ENCODE peak calls at places on chromosomes 12 and 14, in five cellular contexts. H, I, J, D and Z are unnamed samples.

GRCh38 chr12:55847033-55847432 is 4.3 kb upstream of the MMP19 start:
- DNase-seq in H (no peak), I (no peak), J (no peak), D (no peak), Z (no peak)

GRCh38 chr12:52575948-52576347 is 2.3 kb upstream of the KRT74 start:
- DNase-seq in H (no peak), I (no peak), J (no peak), D (no peak), Z (no peak)

GRCh38 chr12:3752096-3752709 is 706 bp downstream of the CRACR2A start:
- DNase-seq in H (no peak), I (peak), J (peak), D (no peak), Z (peak)

GRCh38 chr12:95462551-95462950 is 11.4 kb upstream of the METAP2 start:
- DNase-seq in H (no peak), I (no peak), J (no peak), D (no peak), Z (no peak)

GRCh38 chr12:30164937-30165336 is 381.2 kb upstream of the TMTC1 start:
- DNase-seq in H (no peak), I (no peak), J (no peak), D (peak), Z (no peak)

GRCh38 chr12:130202201-130202600 is 39.9 kb downstream of the FZD10 start:
- DNase-seq in H (no peak), I (no peak), J (no peak), D (no peak), Z (no peak)

GRCh38 chr14:24885410-24885913 is 164.5 kb downstream of the STXBP6 start:
- DNase-seq in H (no peak), I (no peak), J (no peak), D (no peak), Z (peak)

GRCh38 chr12:10190558-10191388 is 11.9 kb downstream of the TMEM52B start:
- DNase-seq in H (peak), I (peak), J (no peak), D (peak), Z (peak)

GRCh38 chr12:62785941-62786559 is 148.9 kb downstream of the PPM1H start:
- DNase-seq in H (peak), I (no peak), J (no peak), D (no peak), Z (no peak)

GRCh38 chr12:98653866-98654493 is 8.9 kb downstream of the APAF1 start:
- DNase-seq in H (peak), I (peak), J (no peak), D (peak), Z (peak)

GRCh38 chr14:73723799-73724621 is 9.8 kb upstream of the PNMA1 start:
- DNase-seq in H (peak), I (peak), J (no peak), D (peak), Z (no peak)

GRCh38 chr12:121537814-121538698 is 42.8 kb downstream of the KDM2B start:
- DNase-seq in H (no peak), I (no peak), J (no peak), D (no peak), Z (no peak)

GRCh38 chr14:92603309-92604257 is 90.0 kb downstream of the RIN3 start:
- DNase-seq in H (no peak), I (no peak), J (no peak), D (peak), Z (no peak)

GRCh38 chr14:58353516-58354299 is 42.0 kb upstream of the TOMM20L start:
- DNase-seq in H (no peak), I (no peak), J (no peak), D (no peak), Z (no peak)

GRCh38 chr12:112514456-112514855 is 95.7 kb downstream of the PTPN11 start:
- DNase-seq in H (no peak), I (no peak), J (no peak), D (no peak), Z (no peak)

GRCh38 chr12:2183556-2184541 is 131.1 kb downstream of the CACNA1C start:
- DNase-seq in H (no peak), I (no peak), J (no peak), D (peak), Z (peak)

GRCh38 chr14:95026851-95027463 is 130.4 kb downstream of the DICER1 start:
- DNase-seq in H (no peak), I (no peak), J (no peak), D (no peak), Z (no peak)

GRCh38 chr12:121803861-121804416 is at the start of gene SETD1B:
- DNase-seq in H (no peak), I (peak), J (no peak), D (peak), Z (no peak)

GRCh38 chr14:54488318-54488645 is 498 bp downstream of the GMFB start:
- DNase-seq in H (no peak), I (no peak), J (no peak), D (peak), Z (no peak)

GRCh38 chr12:97181571-97182265 is 274.7 kb downstream of the NEDD1 start:
- DNase-seq in H (no peak), I (no peak), J (no peak), D (no peak), Z (no peak)

GRCh38 chr12:131164096-131164872 is 210.6 kb downstream of the ADGRD1 start:
- DNase-seq in H (no peak), I (peak), J (no peak), D (no peak), Z (no peak)

GRCh38 chr12:45655753-45656152 is 73.8 kb upstream of the ARID2 start:
- DNase-seq in H (no peak), I (no peak), J (no peak), D (no peak), Z (no peak)
- TF ChIP-seq JUNB in H (no peak), I (no peak), J (no peak), D (no peak), Z (no peak)

GRCh38 chr12:47858511-47859266 is 39.0 kb upstream of the HDAC7 start:
- DNase-seq in H (no peak), I (no peak), J (no peak), D (no peak), Z (no peak)
- TF ChIP-seq JUNB in H (no peak), I (no peak), J (no peak), D (no peak), Z (no peak)

GRCh38 chr14:85391892-85392291 is 138.1 kb upstream of the FLRT2 start:
- DNase-seq in H (no peak), I (no peak), J (no peak), D (no peak), Z (no peak)
- TF ChIP-seq JUNB in H (no peak), I (no peak), J (no peak), D (no peak), Z (no peak)

GRCh38 chr12:78696267-78696666 is 168.3 kb upstream of the SYT1 start:
- DNase-seq in H (no peak), I (no peak), J (no peak), D (no peak), Z (no peak)
- TF ChIP-seq JUNB in H (no peak), I (no peak), J (no peak), D (no peak), Z (no peak)

GRCh38 chr12:124463341-124463861 is 104.0 kb downstream of the NCOR2 start:
- DNase-seq in H (no peak), I (no peak), J (no peak), D (no peak), Z (no peak)
- TF ChIP-seq JUNB in H (no peak), I (no peak), J (no peak), D (no peak), Z (no peak)

DNA sequence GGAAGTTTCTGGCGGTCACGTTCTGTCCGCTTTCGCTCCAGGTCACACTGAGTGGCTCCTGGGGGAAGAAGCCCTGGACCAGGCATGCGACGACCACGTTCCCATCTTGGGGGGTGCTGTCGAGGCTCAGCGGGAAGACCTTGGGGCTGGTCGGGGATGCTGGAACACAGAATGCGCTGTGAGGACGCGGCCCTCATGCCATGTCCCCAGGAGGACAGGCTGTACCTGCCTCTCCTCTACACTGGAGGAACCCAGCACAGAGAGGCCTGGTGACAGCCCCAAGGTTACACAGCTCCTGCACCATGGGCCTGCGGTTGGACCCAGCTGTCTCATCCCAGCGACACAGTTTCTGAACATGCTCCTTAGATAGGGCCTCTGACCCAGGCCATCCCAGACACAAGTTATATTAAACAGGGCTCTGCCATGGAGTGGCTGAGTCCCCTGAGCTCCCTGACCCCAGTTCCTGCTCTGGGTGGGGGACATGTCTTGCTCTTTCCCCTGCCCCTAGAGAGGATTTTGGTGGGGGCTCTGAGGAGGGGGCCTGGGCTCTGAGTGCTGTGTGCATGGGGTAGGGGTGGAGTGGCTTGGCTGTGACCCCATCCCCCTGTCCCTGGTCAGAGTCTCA is 62.0 kb downstream of the TMEM121 start:
- DNase-seq in H (no peak), I (no peak), J (no peak), D (no peak), Z (no peak)
- TF ChIP-seq JUNB in H (no peak), I (no peak), J (no peak), D (no peak), Z (no peak)

GRCh38 chr12:110537605-110538409 is 35.7 kb downstream of the RAD9B start:
- DNase-seq in H (no peak), I (no peak), J (no peak), D (no peak), Z (no peak)
- TF ChIP-seq JUNB in H (no peak), I (no peak), J (no peak), D (no peak), Z (no peak)

GRCh38 chr14:68509188-68509953 is 283.5 kb downstream of the ZFP36L1 start:
- DNase-seq in H (no peak), I (no peak), J (no peak), D (no peak), Z (no peak)

GRCh38 chr14:68508581-68508980 is 284.3 kb downstream of the ZFP36L1 start:
- DNase-seq in H (no peak), I (no peak), J (no peak), D (no peak), Z (no peak)

GRCh38 chr14:68506021-68506644 is 286.7 kb downstream of the ZFP36L1 start:
- DNase-seq in H (no peak), I (no peak), J (no peak), D (peak), Z (no peak)

GRCh38 chr14:68506645-68507405 is 286.0 kb downstream of the ZFP36L1 start:
- DNase-seq in H (no peak), I (no peak), J (peak), D (no peak), Z (no peak)

GRCh38 chr14:68507544-68508081 is 285.3 kb downstream of the ZFP36L1 start:
- DNase-seq in H (no peak), I (no peak), J (no peak), D (no peak), Z (no peak)
- TF ChIP-seq JUNB in H (no peak), I (no peak), J (no peak), D (no peak), Z (no peak)